ENCODE peak calls at places on chromosome 14, in ten cellular contexts. F is MG63; J is foreskin melanocyte; P is endodermal cell; N is IMR-90; K is activated naive CD4-positive, alpha-beta T cell treated with anti-CD3 and anti-CD28 coated beads, Interleukin-2, amount 10 ng/mL, durations not matched to agents 7 days and 5 days; A is left lung; W is renal cortical epithelial cell; I is brain microvascular endothelial cell; O is DMS 273 treated with DMSO at 0.1 percent for 48 hours. S is an unnamed sample.

GRCh38 chr14:23446291-23446851 is 10.9 kb upstream of the MYH7 start:
- DNase-seq in O (no peak), F (no peak), N (no peak), A (no peak), P (no peak), I (no peak), W (no peak), J (no peak), K (no peak), S (no peak)

GRCh38 chr14:73903028-73903427 is 16.4 kb downstream of the ZNF410 start:
- DNase-seq in N (peak; percentile 35), J (no peak), W (no peak), F (no peak), P (no peak), A (no peak), O (no peak), K (no peak), I (peak; percentile 12), S (no peak)

GRCh38 chr14:61750708-61751474 is 11.3 kb upstream of the SNAPC1 start:
- DNase-seq in P (peak; percentile 86), N (peak; percentile 59), K (peak; percentile 89), A (peak; percentile 92), W (peak; percentile 75), J (peak; percentile 50), F (peak; percentile 86), O (no peak), I (no peak), S (peak; percentile 54)

GRCh38 chr14:68841030-68841809 is 48.4 kb upstream of the ZFP36L1 start:
- DNase-seq in A (no peak), K (no peak), W (peak; percentile 25), J (no peak), F (no peak), N (peak; percentile 71), P (no peak), O (no peak), I (no peak), S (no peak)

GRCh38 chr14:79861111-79861510 is 350.2 kb downstream of the DIO2 start:
- DNase-seq in P (peak; percentile 71), K (no peak), A (no peak), O (no peak), F (no peak), I (no peak), W (no peak), N (no peak), J (no peak), S (no peak)

GRCh38 chr14:68363401-68363800 is 429.5 kb downstream of the ZFP36L1 start:
- DNase-seq in F (no peak), K (no peak), A (no peak), O (no peak), P (peak; percentile 76), J (no peak), N (no peak), I (no peak), W (no peak), S (no peak)

GRCh38 chr14:105388976-105389375 is 9.4 kb upstream of the TEX22 start:
- DNase-seq in W (no peak), O (no peak), P (no peak), J (no peak), A (no peak), N (no peak), F (no peak), I (no peak), K (no peak), S (no peak)

GRCh38 chr14:68124885-68125731 is 305.5 kb downstream of the RAD51B start:
- DNase-seq in K (no peak), J (no peak), W (peak; percentile 98), P (no peak), I (peak; percentile 74), N (peak; percentile 75), A (no peak), F (peak; percentile 72), O (no peak), S (no peak)

GRCh38 chr14:21093018-21093417 is 5.4 kb downstream of the ZNF219 start:
- DNase-seq in I (no peak), P (no peak), O (no peak), W (no peak), K (no peak), N (no peak), J (no peak), A (no peak), F (no peak), S (no peak)

GRCh38 chr14:89907655-89908054 is 46.9 kb downstream of the EFCAB11 start:
- DNase-seq in W (no peak), O (no peak), N (no peak), J (no peak), K (no peak), P (no peak), F (no peak), A (no peak), I (no peak), S (no peak)

GRCh38 chr14:24631749-24632335 is 2.1 kb downstream of the GZMB start:
- DNase-seq in N (no peak), F (no peak), O (no peak), J (no peak), W (no peak), K (no peak), A (no peak), P (no peak), I (no peak), S (no peak)

GRCh38 chr14:39666386-39666785 is 234.2 kb upstream of the FBXO33 start:
- DNase-seq in A (no peak), F (no peak), J (no peak), K (no peak), W (peak; percentile 59), N (no peak), P (no peak), I (no peak), O (no peak), S (no peak)

GRCh38 chr14:58193542-58193941 is 6.4 kb upstream of the ACTR10 start:
- DNase-seq in W (peak; percentile 82), I (no peak), P (no peak), O (no peak), K (no peak), A (no peak), N (no peak), F (no peak), J (peak; percentile 29), S (no peak)

GRCh38 chr14:76257842-76258397 is 106.2 kb downstream of the GPATCH2L start:
- DNase-seq in W (no peak), N (no peak), I (no peak), F (no peak), P (peak; percentile 54), A (no peak), K (no peak), O (no peak), J (no peak), S (no peak)

GRCh38 chr14:26947265-26947664 is 349.4 kb upstream of the NOVA1 start:
- DNase-seq in F (no peak), O (no peak), W (no peak), K (no peak), N (no peak), J (no peak), I (no peak), P (no peak), A (no peak), S (no peak)

GRCh38 chr14:89158701-89159100 is 258.3 kb downstream of the FOXN3 start:
- DNase-seq in I (no peak), K (no peak), O (no peak), W (no peak), J (no peak), A (no peak), F (no peak), P (no peak), N (no peak), S (no peak)

GRCh38 chr14:64826333-64826732 is 53.4 kb downstream of the SPTB start:
- DNase-seq in A (no peak), J (no peak), W (no peak), K (no peak), F (no peak), P (no peak), N (peak; percentile 22), I (no peak), O (no peak), S (no peak)

GRCh38 chr14:61003571-61003970 is 22.5 kb downstream of the SLC38A6 start:
- DNase-seq in P (no peak), I (no peak), J (no peak), A (no peak), F (no peak), K (no peak), W (no peak), O (no peak), N (peak; percentile 23), S (no peak)

GRCh38 chr14:52926994-52927393 is 23.9 kb downstream of the FERMT2 start:
- DNase-seq in O (no peak), F (no peak), A (no peak), J (no peak), N (peak; percentile 72), K (no peak), P (no peak), I (no peak), W (no peak), S (no peak)

GRCh38 chr14:66652736-66653135 is 144.8 kb downstream of the GPHN start:
- DNase-seq in I (no peak), K (no peak), F (no peak), A (no peak), P (peak; percentile 64), W (no peak), J (no peak), N (no peak), O (no peak), S (no peak)

GRCh38 chr14:92404938-92405337 is 82.0 kb downstream of the SLC24A4 start:
- DNase-seq in J (no peak), A (no peak), P (no peak), F (no peak), N (no peak), O (no peak), W (no peak), I (no peak), K (no peak), S (no peak)

GRCh38 chr14:100819829-100820475 is 6.0 kb upstream of the MEG3 start:
- DNase-seq in K (no peak), F (no peak), J (no peak), O (no peak), I (no peak), N (no peak), A (no peak), P (no peak), W (no peak), S (no peak)

GRCh38 chr14:69685716-69686115 is 74.3 kb downstream of the SUSD6 start:
- DNase-seq in J (no peak), W (peak; percentile 64), K (no peak), P (no peak), F (peak; percentile 22), O (peak; percentile 43), N (peak; percentile 58), I (no peak), A (peak; percentile 70), S (peak; percentile 75)

GRCh38 chr14:50957296-50957695 is 13.0 kb upstream of the PYGL start:
- DNase-seq in N (peak; percentile 48), F (peak; percentile 14), J (no peak), P (no peak), I (peak; percentile 63), W (no peak), K (no peak), O (no peak), A (no peak), S (no peak)

GRCh38 chr14:104665663-104666522 is 23.5 kb upstream of the INF2 start:
- DNase-seq in I (no peak), W (no peak), P (peak; percentile 87), J (peak; percentile 90), O (no peak), A (no peak), F (no peak), N (no peak), K (peak; percentile 63), S (no peak)

GRCh38 chr14:72906879-72907278 is 13.0 kb upstream of the DPF3 start:
- DNase-seq in K (no peak), J (no peak), O (no peak), W (peak; percentile 31), F (no peak), A (no peak), N (no peak), I (no peak), P (no peak), S (no peak)

GRCh38 chr14:24398943-24399801 is at the start of gene NYNRIN:
- DNase-seq in O (no peak), N (peak; percentile 12), J (no peak), K (peak; percentile 65), F (peak; percentile 22), P (peak; percentile 85), I (no peak), A (peak; percentile 55), W (no peak), S (peak; percentile 10)